ENCODE peak calls at places on chromosomes 6 and 20, in four cellular contexts. V is IMR-90, K is psoas muscle, S is PC-3. N is an unnamed sample. For H3K4me1, the result is how much of the 10 kb centered on the place peaks cover.

GRCh38 chr6:67252663-67253062 is 1382.4 kb upstream of the ADGRB3 start:
- DNase-seq in V (no peak), K (no peak), S (no peak), N (no peak)

GRCh38 chr20:20412750-20413149 is 44.8 kb downstream of the INSM1 start:
- DNase-seq in V (no peak), K (no peak), S (no peak), N (no peak)

GRCh38 chr6:38716825-38717224 is 1.7 kb downstream of the DNAH8 start:
- DNase-seq in V (no peak), K (no peak), S (no peak), N (no peak)

GRCh38 chr6:44651604-44652003 is 264.1 kb downstream of the CDC5L start:
- DNase-seq in V (no peak), K (no peak), S (no peak), N (no peak)

GRCh38 chr6:168526841-168527281 is 85.9 kb downstream of the SMOC2 start:
- DNase-seq in V (no peak), K (no peak), S (no peak), N (no peak)

GRCh38 chr20:46641424-46641823 is 9.8 kb downstream of the SLC13A3 start:
- DNase-seq in V (no peak), K (no peak), S (no peak), N (no peak)

GRCh38 chr6:27795697-27796494 is 116.3 kb downstream of the OR2B2 start:
- DNase-seq in V (peak), K (no peak), S (peak), N (peak)

GRCh38 chr6:30074331-30075093 is 1.1 kb downstream of the RNF39 start:
- DNase-seq in V (no peak), K (no peak), S (peak), N (no peak)

GRCh38 chr20:14434379-14435136 is 97.1 kb upstream of the FLRT3 start:
- DNase-seq in V (peak), K (no peak), S (peak), N (no peak)

GRCh38 chr20:51960004-51960403 is 157.7 kb upstream of the SALL4 start:
- DNase-seq in V (no peak), K (no peak), S (no peak), N (peak)

GRCh38 chr6:45054610-45055009 is 273.5 kb upstream of the RUNX2 start:
- DNase-seq in V (no peak), K (no peak), S (no peak), N (no peak)

GRCh38 chr6:105594821-105595220 is 191.9 kb upstream of the PREP start:
- DNase-seq in V (peak), K (no peak), S (peak), N (no peak)

GRCh38 chr6:73739097-73739496 is 43.1 kb downstream of the CD109 start:
- DNase-seq in V (peak), K (no peak), S (peak), N (peak)

GRCh38 chr20:35018578-35019371 is 63.1 kb downstream of the MYH7B start:
- DNase-seq in V (no peak), K (no peak), S (no peak), N (no peak)

GRCh38 chr20:36754656-36755222 is 8.8 kb upstream of the NDRG3 start:
- DNase-seq in V (peak), K (no peak), S (peak), N (peak)

GRCh38 chr20:11216451-11217314 is 542.9 kb upstream of the JAG1 start:
- DNase-seq in V (peak), K (no peak), S (no peak), N (no peak)

GRCh38 chr6:146543211-146543939 is at the start of gene RAB32:
- DNase-seq in V (peak), K (peak), S (peak), N (peak)

GRCh38 chr6:109793015-109793414 is 101.9 kb downstream of the FIG4 start:
- DNase-seq in V (no peak), K (no peak), S (peak), N (no peak)

GRCh38 chr6:33207569-33208088 is 671 bp upstream of the RING1 start:
- DNase-seq in V (peak), K (peak), S (peak), N (peak)

GRCh38 chr20:50041238-50041915 is 58.6 kb downstream of the SNAI1 start:
- DNase-seq in V (no peak), K (no peak), S (no peak), N (no peak)

GRCh38 chr20:58778774-58779173 is 71.9 kb downstream of the GNAS-AS1 start:
- DNase-seq in V (no peak), K (no peak), S (no peak), N (no peak)

GRCh38 chr6:127118505-127119360 is at the start of gene RSPO3:
- DNase-seq in V (peak), K (peak), S (no peak), N (peak)

GRCh38 chr6:132530293-132530974 is 7.6 kb upstream of the TAAR9 start:
- DNase-seq in V (peak), K (no peak), S (peak), N (peak)

GRCh38 chr20:58142843-58143185 is 85.6 kb downstream of the ANKRD60 start:
- DNase-seq in V (no peak), K (no peak), S (no peak), N (no peak)

GRCh38 chr6:22873531-22874136 is 304.3 kb downstream of the HDGFL1 start:
- DNase-seq in V (peak), K (no peak), S (no peak), N (no peak)

GRCh38 chr6:68760941-68761676 is 126.0 kb downstream of the ADGRB3 start:
- DNase-seq in V (no peak), K (no peak), S (no peak), N (no peak)

GRCh38 chr6:85464722-85465150 is 14.9 kb downstream of the NT5E start:
- DNase-seq in V (peak), K (no peak), S (peak), N (no peak)

GRCh38 chr6:78875505-78875904 is 8.2 kb downstream of the IRAK1BP1 start:
- DNase-seq in V (no peak), K (no peak), S (no peak), N (no peak)

GRCh38 chr6:134701301-134701700 is 248.6 kb downstream of the ALDH8A1 start:
- DNase-seq in V (no peak), K (no peak), S (no peak), N (no peak)

GRCh38 chr6:76835695-76836094 is 627.6 kb downstream of the HTR1B start:
- DNase-seq in V (no peak), K (no peak), S (no peak), N (no peak)

GRCh38 chr6:76835289-76835688 is 628.0 kb downstream of the HTR1B start:
- DNase-seq in V (no peak), K (no peak), S (no peak), N (no peak)

GRCh38 chr6:76837564-76837963 is 625.7 kb downstream of the HTR1B start:
- DNase-seq in V (no peak), K (no peak), S (no peak), N (no peak)

GRCh38 chr6:76831299-76831698 is 632.0 kb downstream of the HTR1B start:
- DNase-seq in V (no peak), K (no peak), S (no peak), N (no peak)

GRCh38 chr6:76834399-76834798 is 628.9 kb downstream of the HTR1B start:
- DNase-seq in V (no peak), K (no peak), S (no peak), N (no peak)
- H3K4me3 ChIP-seq in V (no peak), K (no peak), S (no peak), N (no peak)

GRCh38 chr20:53844259-53844658 is 226.1 kb downstream of the BCAS1 start:
- DNase-seq in V (no peak), K (no peak), S (no peak), N (no peak)

GRCh38 chr20:53842301-53843099 is 227.9 kb downstream of the BCAS1 start:
- DNase-seq in V (no peak), K (no peak), S (no peak), N (no peak)

GRCh38 chr20:53841741-53842140 is 228.7 kb downstream of the BCAS1 start:
- DNase-seq in V (no peak), K (no peak), S (no peak), N (no peak)

GRCh38 chr20:53845980-53846379 is 224.4 kb downstream of the BCAS1 start:
- DNase-seq in V (no peak), K (no peak), S (no peak), N (no peak)

GRCh38 chr20:53843645-53844044 is 226.7 kb downstream of the BCAS1 start:
- DNase-seq in V (no peak), K (no peak), S (no peak), N (no peak)
- H3K4me1 ChIP-seq in V (under half), K (under half), S (under half), N (under half)

DNA sequence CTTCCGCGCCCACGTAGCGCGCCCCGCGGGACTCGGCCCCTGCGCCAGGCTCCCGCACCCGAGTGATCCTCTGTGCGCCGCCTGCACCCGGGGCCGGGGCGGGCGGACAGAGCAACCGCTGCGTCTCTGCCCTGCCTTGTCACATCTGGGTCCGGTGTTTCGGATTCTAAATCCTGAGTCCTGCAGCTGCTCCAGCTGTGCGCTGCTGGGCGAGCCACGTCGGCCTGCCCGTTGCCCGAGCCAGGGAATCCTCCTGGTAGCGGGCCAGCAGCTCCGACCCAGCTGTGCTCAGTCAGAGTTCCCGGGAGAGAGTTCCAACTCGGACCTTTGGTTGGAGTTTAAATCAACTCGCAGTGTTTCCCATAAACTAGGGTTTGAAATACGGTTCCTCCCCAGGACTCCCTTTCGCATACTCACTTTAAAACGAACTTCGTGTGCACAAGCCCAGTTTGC is 268 bp upstream of the PDE10A start:
- DNase-seq in V (peak), K (peak), S (peak), N (peak)
- H3K4me3 ChIP-seq in V (peak), K (peak), S (peak), N (peak)

DNA sequence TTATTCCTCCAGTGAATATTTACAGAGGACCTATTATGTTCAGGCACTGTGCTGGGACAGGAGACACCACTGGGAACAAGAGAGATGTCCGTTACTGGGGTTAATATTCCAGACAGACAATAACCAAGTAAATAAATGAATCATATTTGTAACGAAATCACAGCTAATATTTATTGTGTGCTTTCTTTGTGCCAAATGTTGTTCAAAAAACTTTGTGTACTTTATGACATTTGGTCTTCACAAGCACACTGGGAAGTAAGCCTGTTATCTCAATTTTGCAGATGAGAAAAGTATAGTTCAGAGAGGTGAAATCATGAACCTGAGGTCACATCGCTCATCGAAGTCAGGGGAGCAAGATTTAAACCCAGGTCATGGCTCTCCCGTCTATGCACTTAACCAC is 36.5 kb upstream of the PREX1 start:
- DNase-seq in V (no peak), K (no peak), S (peak), N (no peak)
- H3K4me1 ChIP-seq in V (under half), K (under half), S (under half), N (under half)

GRCh38 chr20:1184638-1185315 is at the start of gene TMEM74B:
- DNase-seq in V (no peak), K (no peak), S (no peak), N (peak)

GRCh38 chr20:1185781-1186334 is 1.1 kb upstream of the TMEM74B start:
- DNase-seq in V (peak), K (peak), S (peak), N (peak)

GRCh38 chr20:1184260-1184637 is 532 bp downstream of the TMEM74B start:
- DNase-seq in V (no peak), K (no peak), S (no peak), N (no peak)

GRCh38 chr20:1186367-1186991 is 1.7 kb upstream of the TMEM74B start:
- DNase-seq in V (no peak), K (no peak), S (no peak), N (no peak)

DNA sequence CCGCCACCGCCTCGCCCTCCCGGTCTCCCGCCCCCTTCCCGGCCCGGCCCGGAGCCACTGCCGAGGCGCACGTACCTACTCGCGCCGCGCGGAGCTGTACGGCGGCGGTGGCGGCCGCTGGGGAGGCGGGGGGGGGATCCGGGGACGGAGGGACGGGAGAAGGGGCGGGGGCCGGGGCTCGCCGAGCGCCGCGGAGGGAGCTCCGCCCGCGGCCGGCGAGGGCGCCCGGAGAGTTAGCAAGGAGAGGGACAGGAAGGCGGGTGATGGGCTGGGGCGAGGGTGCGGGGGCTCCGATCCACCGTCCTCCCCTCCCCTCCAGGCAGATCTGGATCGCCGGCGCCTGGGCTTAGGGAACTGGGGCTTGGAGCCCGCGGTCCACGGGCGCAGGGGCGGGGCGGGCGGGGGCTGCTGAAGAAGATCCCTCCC is 548 bp upstream of the TMEM74B start:
- DNase-seq in V (no peak), K (no peak), S (no peak), N (no peak)
- H3K4me3 ChIP-seq in V (peak), K (peak), S (peak), N (peak)